ENCODE peak calls at places on chromosomes 3 and 15, in five cellular contexts. One of them, this sample, is unnamed.
A peak's percentile ranks its signal among the peaks of the same experiment; 100 is the strongest.

GRCh38 chr15:29686445-29687203 is 135.6 kb downstream of the TJP1 start:
- DNase-seq in CD4-positive, alpha-beta memory T cell: no peak
- DNase-seq in NB4: no peak
- DNase-seq in kidney: no peak
- DNase-seq in adipocyte: no peak
- DNase-seq in this sample: no peak

GRCh38 chr3:142215111-142215510 is 10.3 kb downstream of the GK5 start:
- DNase-seq in CD4-positive, alpha-beta memory T cell: no peak
- DNase-seq in NB4: no peak
- DNase-seq in kidney: no peak
- DNase-seq in adipocyte: peak; percentile 70
- DNase-seq in this sample: no peak

GRCh38 chr15:65569728-65570127 is 39.5 kb downstream of the HACD3 start:
- DNase-seq in CD4-positive, alpha-beta memory T cell: no peak
- DNase-seq in NB4: no peak
- DNase-seq in kidney: no peak
- DNase-seq in adipocyte: no peak
- DNase-seq in this sample: no peak

GRCh38 chr15:74955796-74956647 is 550 bp downstream of the RPP25 start:
- DNase-seq in CD4-positive, alpha-beta memory T cell: peak; percentile 53
- DNase-seq in NB4: peak; percentile 40
- DNase-seq in kidney: peak; percentile 92
- DNase-seq in adipocyte: peak; percentile 52
- DNase-seq in this sample: peak; percentile 83

GRCh38 chr15:60766391-60767128 is 287.6 kb upstream of the ICE2 start:
- DNase-seq in CD4-positive, alpha-beta memory T cell: no peak
- DNase-seq in NB4: no peak
- DNase-seq in kidney: no peak
- DNase-seq in adipocyte: no peak
- DNase-seq in this sample: no peak

GRCh38 chr15:60370804-60371700 is 26.7 kb downstream of the ANXA2 start:
- DNase-seq in CD4-positive, alpha-beta memory T cell: no peak
- DNase-seq in NB4: no peak
- DNase-seq in kidney: peak; percentile 88
- DNase-seq in adipocyte: peak; percentile 98
- DNase-seq in this sample: peak; percentile 61

GRCh38 chr3:138125548-138126221 is 6.5 kb downstream of the A4GNT start:
- DNase-seq in CD4-positive, alpha-beta memory T cell: no peak
- DNase-seq in NB4: peak; percentile 80
- DNase-seq in kidney: no peak
- DNase-seq in adipocyte: peak; percentile 68
- DNase-seq in this sample: no peak

GRCh38 chr15:65386886-65387285 is 9.1 kb upstream of the IGDCC3 start:
- DNase-seq in CD4-positive, alpha-beta memory T cell: no peak
- DNase-seq in NB4: no peak
- DNase-seq in kidney: peak; percentile 32
- DNase-seq in adipocyte: no peak
- DNase-seq in this sample: no peak

GRCh38 chr3:7546219-7546618 is 685.3 kb downstream of the GRM7 start:
- DNase-seq in CD4-positive, alpha-beta memory T cell: no peak
- DNase-seq in NB4: peak; percentile 17
- DNase-seq in kidney: no peak
- DNase-seq in adipocyte: no peak
- DNase-seq in this sample: no peak

GRCh38 chr3:149330609-149331008 is 2.8 kb downstream of the TM4SF18 start:
- DNase-seq in CD4-positive, alpha-beta memory T cell: no peak
- DNase-seq in NB4: no peak
- DNase-seq in kidney: no peak
- DNase-seq in adipocyte: no peak
- DNase-seq in this sample: no peak

GRCh38 chr3:45412731-45413130 is 24.4 kb downstream of the LARS2 start:
- DNase-seq in CD4-positive, alpha-beta memory T cell: no peak
- DNase-seq in NB4: no peak
- DNase-seq in kidney: no peak
- DNase-seq in adipocyte: no peak
- DNase-seq in this sample: no peak

GRCh38 chr3:141941093-141941492 is 64.7 kb downstream of the ATP1B3 start:
- DNase-seq in CD4-positive, alpha-beta memory T cell: no peak
- DNase-seq in NB4: no peak
- DNase-seq in kidney: no peak
- DNase-seq in adipocyte: no peak
- DNase-seq in this sample: no peak

GRCh38 chr3:190064112-190064511 is 56.6 kb downstream of the P3H2 start:
- DNase-seq in CD4-positive, alpha-beta memory T cell: no peak
- DNase-seq in NB4: no peak
- DNase-seq in kidney: no peak
- DNase-seq in adipocyte: peak; percentile 87
- DNase-seq in this sample: no peak

GRCh38 chr3:126113733-126114132 is 29.8 kb upstream of the SLC41A3 start:
- DNase-seq in CD4-positive, alpha-beta memory T cell: no peak
- DNase-seq in NB4: no peak
- DNase-seq in kidney: no peak
- DNase-seq in adipocyte: peak; percentile 9
- DNase-seq in this sample: no peak

GRCh38 chr15:92091155-92091734 is 237.7 kb downstream of the SLCO3A1 start:
- DNase-seq in CD4-positive, alpha-beta memory T cell: no peak
- DNase-seq in NB4: peak; percentile 27
- DNase-seq in kidney: no peak
- DNase-seq in adipocyte: peak; percentile 44
- DNase-seq in this sample: no peak

GRCh38 chr15:66877558-66878285 is 175.7 kb downstream of the SMAD6 start:
- DNase-seq in CD4-positive, alpha-beta memory T cell: no peak
- DNase-seq in NB4: no peak
- DNase-seq in kidney: no peak
- DNase-seq in adipocyte: no peak
- DNase-seq in this sample: no peak

GRCh38 chr15:80436511-80437307 is 32.5 kb downstream of the ARNT2 start:
- DNase-seq in CD4-positive, alpha-beta memory T cell: no peak
- DNase-seq in NB4: peak; percentile 12
- DNase-seq in kidney: no peak
- DNase-seq in adipocyte: no peak
- DNase-seq in this sample: no peak

GRCh38 chr15:97902140-97902780 is 58.2 kb upstream of the ARRDC4 start:
- DNase-seq in CD4-positive, alpha-beta memory T cell: no peak
- DNase-seq in NB4: no peak
- DNase-seq in kidney: no peak
- DNase-seq in adipocyte: no peak
- DNase-seq in this sample: no peak

GRCh38 chr3:14373753-14374376 is 28.5 kb upstream of the SLC6A6 start:
- DNase-seq in CD4-positive, alpha-beta memory T cell: no peak
- DNase-seq in NB4: no peak
- DNase-seq in kidney: no peak
- DNase-seq in adipocyte: no peak
- DNase-seq in this sample: no peak

GRCh38 chr3:71194785-71195184 is 388.7 kb downstream of the FOXP1 start:
- DNase-seq in CD4-positive, alpha-beta memory T cell: no peak
- DNase-seq in NB4: no peak
- DNase-seq in kidney: no peak
- DNase-seq in adipocyte: no peak
- DNase-seq in this sample: no peak

GRCh38 chr3:170499562-170500156 is 81.0 kb downstream of the CLDN11 start:
- DNase-seq in CD4-positive, alpha-beta memory T cell: no peak
- DNase-seq in NB4: peak; percentile 19
- DNase-seq in kidney: no peak
- DNase-seq in adipocyte: peak; percentile 87
- DNase-seq in this sample: peak; percentile 85

GRCh38 chr15:78868366-78868765 is 4.3 kb upstream of the MORF4L1 start:
- DNase-seq in CD4-positive, alpha-beta memory T cell: no peak
- DNase-seq in NB4: no peak
- DNase-seq in kidney: no peak
- DNase-seq in adipocyte: no peak
- DNase-seq in this sample: no peak

GRCh38 chr3:107206141-107206540 is 171.1 kb upstream of the CCDC54 start:
- DNase-seq in CD4-positive, alpha-beta memory T cell: no peak
- DNase-seq in NB4: peak; percentile 54
- DNase-seq in kidney: no peak
- DNase-seq in adipocyte: peak; percentile 85
- DNase-seq in this sample: no peak

GRCh38 chr15:100457201-100457600 is 71.5 kb downstream of the CERS3 start:
- DNase-seq in CD4-positive, alpha-beta memory T cell: no peak
- DNase-seq in NB4: no peak
- DNase-seq in kidney: no peak
- DNase-seq in adipocyte: peak; percentile 15
- DNase-seq in this sample: no peak

GRCh38 chr3:29384640-29385039 is 103.8 kb downstream of the RBMS3 start:
- DNase-seq in CD4-positive, alpha-beta memory T cell: no peak
- DNase-seq in NB4: no peak
- DNase-seq in kidney: no peak
- DNase-seq in adipocyte: peak; percentile 90
- DNase-seq in this sample: no peak

GRCh38 chr3:52399131-52399530 is 45.8 kb downstream of the SEMA3G start:
- DNase-seq in CD4-positive, alpha-beta memory T cell: no peak
- DNase-seq in NB4: no peak
- DNase-seq in kidney: peak; percentile 50
- DNase-seq in adipocyte: no peak
- DNase-seq in this sample: no peak

GRCh38 chr15:68814596-68814995 is 6.1 kb downstream of the ANP32A start:
- DNase-seq in CD4-positive, alpha-beta memory T cell: no peak
- DNase-seq in NB4: no peak
- DNase-seq in kidney: no peak
- DNase-seq in adipocyte: no peak
- DNase-seq in this sample: no peak

GRCh38 chr15:68816795-68817303 is 3.8 kb downstream of the ANP32A start:
- DNase-seq in CD4-positive, alpha-beta memory T cell: no peak
- DNase-seq in NB4: peak; percentile 49
- DNase-seq in kidney: no peak
- DNase-seq in adipocyte: no peak
- DNase-seq in this sample: peak; percentile 21

GRCh38 chr15:68816158-68816557 is 4.5 kb downstream of the ANP32A start:
- DNase-seq in CD4-positive, alpha-beta memory T cell: no peak
- DNase-seq in NB4: no peak
- DNase-seq in kidney: no peak
- DNase-seq in adipocyte: no peak
- DNase-seq in this sample: no peak

GRCh38 chr15:68817304-68818087 is 3.2 kb downstream of the ANP32A start:
- DNase-seq in CD4-positive, alpha-beta memory T cell: peak; percentile 80
- DNase-seq in NB4: peak; percentile 86
- DNase-seq in kidney: peak; percentile 89
- DNase-seq in adipocyte: peak; percentile 81
- DNase-seq in this sample: peak; percentile 66

DNA sequence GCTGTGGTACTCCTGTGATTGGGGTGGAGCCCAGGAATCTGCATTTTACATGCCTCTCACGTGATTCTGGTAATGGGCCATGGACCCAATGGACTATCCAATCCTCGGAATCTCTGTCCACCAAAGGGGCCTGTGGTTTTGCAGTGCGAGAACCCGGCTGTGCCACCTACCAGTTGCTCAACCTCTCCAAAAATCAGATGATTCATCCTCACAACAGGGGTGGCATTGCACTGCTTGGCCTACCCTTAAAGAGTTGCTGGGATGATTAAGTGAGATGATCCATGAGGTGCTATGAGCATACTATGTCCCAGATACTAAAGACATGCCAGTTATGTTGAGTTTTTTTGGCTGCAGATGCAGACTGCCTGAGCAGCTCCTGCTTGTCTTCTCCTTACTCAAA is 5.1 kb downstream of the ANP32A start:
- DNase-seq in CD4-positive, alpha-beta memory T cell: no peak
- DNase-seq in NB4: peak; percentile 76
- DNase-seq in kidney: no peak
- DNase-seq in adipocyte: no peak
- DNase-seq in this sample: no peak
- H3K4me3 ChIP-seq in CD4-positive, alpha-beta memory T cell: no peak overlapping the region
- H3K4me3 ChIP-seq in NB4: peak overlapping the region; percentile 81
- H3K4me3 ChIP-seq in kidney: peak overlapping the region; percentile 88
- H3K4me3 ChIP-seq in adipocyte: peak overlapping the region; percentile 94
- H3K4me3 ChIP-seq in this sample: no peak overlapping the region

GRCh38 chr15:63046927-63047760 is 4.6 kb downstream of the TPM1 start:
- DNase-seq in CD4-positive, alpha-beta memory T cell: no peak
- DNase-seq in NB4: no peak
- DNase-seq in kidney: no peak
- DNase-seq in adipocyte: peak; percentile 41
- DNase-seq in this sample: no peak
- H3K4me3 ChIP-seq in CD4-positive, alpha-beta memory T cell: no peak overlapping the region
- H3K4me3 ChIP-seq in NB4: peak overlapping the region; percentile 62
- H3K4me3 ChIP-seq in kidney: no peak overlapping the region
- H3K4me3 ChIP-seq in adipocyte: peak overlapping the region; percentile 91
- H3K4me3 ChIP-seq in this sample: peak overlapping the region; percentile 93

GRCh38 chr15:89378699-89379422 is 44.2 kb upstream of the POLG start:
- DNase-seq in CD4-positive, alpha-beta memory T cell: no peak
- DNase-seq in NB4: no peak
- DNase-seq in kidney: no peak
- DNase-seq in adipocyte: no peak
- DNase-seq in this sample: no peak

GRCh38 chr15:89377042-89377841 is 42.6 kb upstream of the POLG start:
- DNase-seq in CD4-positive, alpha-beta memory T cell: no peak
- DNase-seq in NB4: no peak
- DNase-seq in kidney: no peak
- DNase-seq in adipocyte: no peak
- DNase-seq in this sample: no peak

GRCh38 chr15:89376441-89376840 is 41.8 kb upstream of the POLG start:
- DNase-seq in CD4-positive, alpha-beta memory T cell: no peak
- DNase-seq in NB4: no peak
- DNase-seq in kidney: no peak
- DNase-seq in adipocyte: no peak
- DNase-seq in this sample: no peak

GRCh38 chr15:89379423-89379735 is 44.8 kb upstream of the POLG start:
- DNase-seq in CD4-positive, alpha-beta memory T cell: no peak
- DNase-seq in NB4: no peak
- DNase-seq in kidney: no peak
- DNase-seq in adipocyte: no peak
- DNase-seq in this sample: no peak

GRCh38 chr15:89377842-89378698 is 43.4 kb upstream of the POLG start:
- DNase-seq in CD4-positive, alpha-beta memory T cell: no peak
- DNase-seq in NB4: no peak
- DNase-seq in kidney: peak; percentile 77
- DNase-seq in adipocyte: peak; percentile 17
- DNase-seq in this sample: no peak
- H3K4me3 ChIP-seq in CD4-positive, alpha-beta memory T cell: no peak overlapping the region
- H3K4me3 ChIP-seq in NB4: no peak overlapping the region
- H3K4me3 ChIP-seq in kidney: no peak overlapping the region
- H3K4me3 ChIP-seq in adipocyte: no peak overlapping the region
- H3K4me3 ChIP-seq in this sample: peak overlapping the region; percentile 21

GRCh38 chr3:37991109-37991508 is 523 bp downstream of the VILL start:
- DNase-seq in CD4-positive, alpha-beta memory T cell: no peak
- DNase-seq in NB4: no peak
- DNase-seq in kidney: no peak
- DNase-seq in adipocyte: no peak
- DNase-seq in this sample: no peak
- H3K4me3 ChIP-seq in CD4-positive, alpha-beta memory T cell: no peak overlapping the region
- H3K4me3 ChIP-seq in NB4: no peak overlapping the region
- H3K4me3 ChIP-seq in kidney: no peak overlapping the region
- H3K4me3 ChIP-seq in adipocyte: no peak overlapping the region
- H3K4me3 ChIP-seq in this sample: no peak overlapping the region

GRCh38 chr3:48595075-48595525 is at the start of gene COL7A1:
- DNase-seq in CD4-positive, alpha-beta memory T cell: no peak
- DNase-seq in NB4: no peak
- DNase-seq in kidney: no peak
- DNase-seq in adipocyte: peak; percentile 35
- DNase-seq in this sample: no peak
- H3K4me3 ChIP-seq in CD4-positive, alpha-beta memory T cell: no peak within 1 kb of the TSS
- H3K4me3 ChIP-seq in NB4: no peak within 1 kb of the TSS
- H3K4me3 ChIP-seq in kidney: no peak within 1 kb of the TSS
- H3K4me3 ChIP-seq in adipocyte: peak within 1 kb of the TSS; percentile 71
- H3K4me3 ChIP-seq in this sample: peak within 1 kb of the TSS; percentile 37

This sample was measured in ovary.